ENCODE peak calls at places on chromosomes 4 and X, in ten cellular contexts. C is choroid plexus epithelial cell, I is cardiac fibroblast, K is tibial nerve, W is AG10803, D is epithelial cell of esophagus, U is Peyer's patch, O is right atrium auricular region, M is ovary, N is right lobe of liver. B is an unnamed sample.

GRCh38 chrX:19446397-19446796 is 68.9 kb downstream of the MAP3K15 start:
- DNase-seq in N (no peak), C (no peak), U (no peak), K (no peak), M (no peak), O (no peak), W (no peak), I (no peak), D (no peak), B (no peak)

GRCh38 chr4:123621072-123621705 is 224.6 kb downstream of the SPRY1 start:
- DNase-seq in W (peak), D (no peak), U (no peak), O (peak), K (peak), I (peak), N (no peak), M (no peak), C (no peak), B (no peak)

GRCh38 chr4:116899536-116899935 is 185.8 kb downstream of the TRAM1L1 start:
- DNase-seq in U (no peak), K (no peak), N (no peak), M (no peak), D (no peak), W (no peak), C (no peak), O (no peak), I (no peak), B (no peak)

GRCh38 chrX:63754141-63754859 is 30.7 kb downstream of the ARHGEF9 start:
- DNase-seq in U (peak), D (peak), K (no peak), C (peak), O (no peak), I (peak), M (no peak), W (peak), N (peak), B (no peak)

GRCh38 chrX:154730271-154730883 is 20.5 kb downstream of the GAB3 start:
- DNase-seq in O (peak), M (peak), U (no peak), W (peak), C (peak), K (no peak), N (peak), D (no peak), I (peak), B (no peak)

GRCh38 chr4:183158062-183158461 is 59.0 kb downstream of the WWC2 start:
- DNase-seq in I (peak), N (no peak), W (peak), C (peak), O (no peak), M (no peak), D (no peak), K (no peak), U (no peak), B (no peak)

GRCh38 chr4:101065935-101066485 is 281.3 kb downstream of the PPP3CA start:
- DNase-seq in O (no peak), M (no peak), W (no peak), U (no peak), K (no peak), C (no peak), N (no peak), I (no peak), D (no peak), B (no peak)

GRCh38 chrX:13511557-13512330 is 57.7 kb upstream of the EGFL6 start:
- DNase-seq in I (peak), U (no peak), D (peak), N (no peak), C (peak), M (no peak), O (no peak), W (peak), K (no peak), B (no peak)

GRCh38 chrX:97039363-97040029 is 155.8 kb downstream of the RPA4 start:
- DNase-seq in N (no peak), M (no peak), U (no peak), C (peak), I (peak), K (peak), O (no peak), W (peak), D (peak), B (no peak)

GRCh38 chr4:41303372-41304118 is 46.8 kb downstream of the UCHL1 start:
- DNase-seq in O (no peak), C (no peak), M (no peak), K (no peak), W (no peak), I (no peak), N (no peak), D (peak), U (no peak), B (no peak)

GRCh38 chr4:8738471-8738931 is 133.1 kb downstream of the HMX1 start:
- DNase-seq in U (no peak), I (no peak), D (no peak), O (peak), W (no peak), K (no peak), N (no peak), M (no peak), C (no peak), B (no peak)

GRCh38 chr4:146932111-146932510 is 13.6 kb downstream of the TTC29 start:
- DNase-seq in D (no peak), K (no peak), O (no peak), U (no peak), M (no peak), I (no peak), N (no peak), W (no peak), C (peak), B (no peak)

GRCh38 chr4:121358473-121358872 is 22.3 kb downstream of the QRFPR start:
- DNase-seq in U (no peak), W (peak), M (no peak), O (no peak), N (no peak), D (peak), C (peak), K (no peak), I (peak), B (no peak)

DNA sequence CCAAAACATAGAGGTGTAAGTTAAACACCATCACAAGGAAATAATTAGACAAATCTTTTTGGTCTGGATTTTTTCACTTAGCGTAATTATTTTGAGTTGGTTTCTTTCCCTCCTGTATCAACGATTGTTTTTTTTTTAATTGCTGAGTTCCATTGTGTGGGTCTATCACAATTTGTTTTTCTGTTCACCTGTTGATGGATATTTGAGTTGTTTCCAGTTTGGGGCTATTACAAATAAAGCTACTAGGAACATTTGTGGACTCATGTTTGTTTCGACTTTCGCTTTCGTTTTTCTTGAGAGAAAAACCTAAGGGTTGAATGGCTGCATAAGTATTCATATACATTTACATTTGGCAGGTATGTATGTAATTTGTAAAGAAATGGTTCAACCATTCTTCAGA is 20.4 kb upstream of the FBXW7 start:
- DNase-seq in K (no peak), I (no peak), U (no peak), W (no peak), C (no peak), M (no peak), D (no peak), O (no peak), N (no peak), B (no peak)
- H3K4me3 ChIP-seq in K (no peak), I (no peak), U (peak), W (no peak), C (no peak), M (no peak), D (no peak), O (no peak), N (no peak), B (no peak)

DNA sequence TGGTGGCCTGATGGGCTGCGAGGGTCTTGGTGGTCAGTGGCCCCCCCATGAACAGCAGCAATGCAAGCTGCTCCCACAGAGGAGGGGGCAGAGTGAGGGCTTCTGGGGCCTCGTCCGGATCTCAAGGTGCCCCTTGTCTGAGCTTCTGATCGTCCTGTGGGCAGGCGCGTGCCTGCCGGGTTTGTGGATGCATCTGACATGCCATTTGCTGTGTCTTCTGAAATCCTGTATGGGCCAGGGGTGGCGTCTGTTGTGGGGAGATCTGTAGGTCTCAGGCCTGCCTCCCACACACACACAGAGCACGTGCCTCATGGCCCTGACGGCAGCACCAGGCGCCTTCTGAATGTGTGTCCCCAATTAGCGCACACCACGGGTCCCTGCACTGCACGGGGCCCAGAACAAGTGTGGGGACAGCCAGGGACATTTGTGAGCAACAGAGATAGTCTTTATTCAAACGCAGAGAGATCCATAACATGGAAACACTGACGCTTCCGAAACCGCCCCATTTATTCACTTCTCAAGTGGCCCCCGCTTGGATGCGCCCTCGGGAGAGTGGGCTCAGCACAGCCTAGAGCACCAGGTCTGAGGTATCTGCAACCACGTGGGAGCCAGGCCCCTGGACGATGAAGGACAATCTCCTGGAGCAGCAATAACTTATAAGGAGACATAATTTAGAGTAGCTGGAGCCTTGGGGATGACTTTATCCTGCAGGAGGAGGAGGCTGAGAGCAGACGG is 5.7 kb downstream of the SPON2 start:
- DNase-seq in N (no peak), W (no peak), U (no peak), I (peak), O (no peak), C (peak), M (no peak), K (no peak), D (no peak), B (no peak)
- H3K4me3 ChIP-seq in N (peak), W (no peak), U (no peak), I (peak), O (peak), C (no peak), M (no peak), K (no peak), D (peak), B (no peak)

GRCh38 chrX:118350715-118351114 is 4.8 kb downstream of the WDR44 start:
- DNase-seq in U (no peak), M (no peak), K (no peak), O (no peak), W (no peak), D (no peak), I (no peak), N (no peak), C (no peak), B (no peak)
- H3K4me3 ChIP-seq in U (no peak), M (no peak), K (no peak), O (no peak), W (no peak), D (no peak), I (no peak), N (no peak), C (no peak), B (no peak)

GRCh38 chrX:137428251-137428661 is 137.7 kb upstream of the ZIC3 start:
- DNase-seq in C (peak), N (no peak), D (no peak), O (no peak), I (no peak), U (no peak), W (no peak), M (no peak), K (no peak), B (no peak)
- H3K4me3 ChIP-seq in C (peak), N (peak), D (peak), O (peak), I (peak), U (peak), W (peak), M (peak), K (peak), B (no peak)

GRCh38 chrX:3219231-3219630 is 127.2 kb downstream of the MXRA5 start:
- DNase-seq in U (no peak), C (no peak), M (no peak), N (no peak), W (no peak), K (no peak), I (no peak), D (no peak), O (no peak), B (no peak)

GRCh38 chrX:3218442-3218841 is 128.0 kb downstream of the MXRA5 start:
- DNase-seq in K (no peak), N (no peak), C (no peak), O (no peak), M (no peak), U (no peak), I (no peak), W (no peak), D (no peak), B (no peak)

GRCh38 chrX:3219667-3220066 is 126.8 kb downstream of the MXRA5 start:
- DNase-seq in N (no peak), M (no peak), U (no peak), D (no peak), C (no peak), W (no peak), O (no peak), K (no peak), I (no peak), B (no peak)

GRCh38 chrX:3216581-3216980 is 129.9 kb downstream of the MXRA5 start:
- DNase-seq in C (no peak), D (no peak), M (no peak), K (no peak), I (no peak), O (no peak), W (peak), U (no peak), N (no peak), B (no peak)

DNA sequence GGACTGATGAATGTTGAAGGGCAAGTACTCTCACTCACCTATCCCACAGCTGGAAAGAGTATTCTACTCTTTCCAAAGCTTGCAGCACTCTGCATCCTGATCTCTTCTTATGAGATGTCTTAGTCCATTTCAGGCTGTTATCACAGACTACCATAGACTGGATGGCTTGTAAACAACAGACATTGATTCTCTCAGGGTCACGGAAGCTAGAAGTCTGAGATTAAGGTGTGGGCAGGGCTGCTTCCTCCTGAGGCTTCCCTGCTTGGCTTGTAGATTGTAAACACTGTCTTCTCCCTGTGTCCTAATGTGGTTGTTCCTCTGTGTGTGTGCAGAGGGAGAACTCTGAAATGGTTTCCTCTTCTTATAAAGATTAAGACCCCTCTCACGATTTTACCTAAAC is 131.2 kb downstream of the MXRA5 start:
- DNase-seq in K (no peak), M (no peak), D (no peak), N (no peak), O (no peak), C (no peak), U (no peak), I (no peak), W (no peak), B (no peak)
- H3K4me3 ChIP-seq in K (no peak), M (no peak), D (no peak), N (no peak), O (no peak), C (no peak), U (no peak), I (no peak), W (no peak), B (no peak)

GRCh38 chr4:83964996-83965541 is 429.2 kb downstream of the GPAT3 start:
- DNase-seq in O (no peak), N (no peak), W (peak), M (no peak), D (peak), C (peak), I (no peak), U (no peak), K (no peak), B (no peak)
- H3K4me3 ChIP-seq in O (no peak), N (no peak), W (no peak), M (no peak), D (no peak), C (no peak), I (no peak), U (no peak), K (no peak), B (no peak)